ENCODE peak calls at places on chromosomes 16 and 17, in four cellular contexts. S is A549, P is tibial nerve, X is thyroid gland. M is an unnamed sample.
A peak's percentile ranks its signal among the peaks of the same experiment; 100 is the strongest.

GRCh38 chr16:71540-72341 is 690 bp downstream of the RHBDF1 start:
- DNase-seq in S (peak; percentile 81), X (peak; percentile 88), P (peak; percentile 86), M (peak; percentile 80)

GRCh38 chr16:726438-727290 is at the start of the genes CCDC78 and HAGHL:
- DNase-seq in X (peak; percentile 47), P (no peak), S (no peak), M (peak; percentile 63)

GRCh38 chr17:16928406-16929280 is 43.3 kb downstream of the TNFRSF13B start:
- DNase-seq in S (no peak), X (no peak), P (no peak), M (no peak)

GRCh38 chr17:61167050-61167449 is 232.6 kb upstream of the TBX2 start:
- DNase-seq in X (no peak), P (no peak), S (no peak), M (no peak)

GRCh38 chr17:28057731-28058246 is 15.3 kb downstream of the NLK start:
- DNase-seq in S (peak; percentile 62), P (no peak), X (no peak), M (no peak)

GRCh38 chr16:57585051-57585687 is 42.7 kb downstream of the ADGRG5 start:
- DNase-seq in X (no peak), P (no peak), S (no peak), M (no peak)

GRCh38 chr16:6375471-6376075 is 957.1 kb upstream of the RBFOX1 start:
- DNase-seq in X (no peak), P (no peak), S (no peak), M (no peak)

GRCh38 chr17:8285270-8286181 is 2.9 kb upstream of the RANGRF start:
- DNase-seq in X (peak; percentile 77), P (no peak), S (no peak), M (no peak)

GRCh38 chr17:7224110-7224509 is 4.4 kb downstream of the ACADVL start:
- DNase-seq in X (no peak), P (no peak), S (no peak), M (no peak)

GRCh38 chr16:85670840-85671239 is 17.9 kb downstream of the GINS2 start:
- DNase-seq in X (no peak), P (no peak), S (no peak), M (no peak)

GRCh38 chr16:11162571-11163268 is 93.3 kb downstream of the SOCS1 start:
- DNase-seq in S (no peak), X (no peak), P (no peak), M (no peak)

GRCh38 chr17:41420134-41420533 is 4.3 kb downstream of the KRT37 start:
- DNase-seq in P (no peak), S (no peak), X (no peak), M (no peak)

GRCh38 chr16:70696952-70697600 is 11.2 kb upstream of the MTSS2 start:
- DNase-seq in P (no peak), S (no peak), X (peak; percentile 63), M (no peak)

GRCh38 chr16:5175263-5175662 is 77.7 kb upstream of the EEF2KMT start:
- DNase-seq in P (no peak), S (no peak), X (no peak), M (no peak)

GRCh38 chr16:585351-585750 is 4.5 kb upstream of the RAB40C start:
- DNase-seq in P (no peak), X (peak; percentile 63), S (peak; percentile 55), M (no peak)

GRCh38 chr17:15909481-15909991 is 35.4 kb upstream of the ADORA2B start:
- DNase-seq in S (peak; percentile 82), X (no peak), P (no peak), M (peak; percentile 45)

GRCh38 chr16:68490358-68490757 is 42.0 kb upstream of the SMPD3 start:
- DNase-seq in P (no peak), X (no peak), S (no peak), M (no peak)
- H3K4me1 ChIP-seq in P (no peaks in the 10 kb centered on the region), X (peaks cover 23% of the 10 kb centered on the region), S (peaks cover 11% of the 10 kb centered on the region), M (peaks cover 4% of the 10 kb centered on the region)

GRCh38 chr16:13770436-13770835 is 149.5 kb upstream of the ERCC4 start:
- DNase-seq in P (no peak), S (no peak), X (no peak), M (no peak)

GRCh38 chr16:13772782-13773181 is 147.2 kb upstream of the ERCC4 start:
- DNase-seq in S (no peak), X (no peak), P (no peak), M (no peak)

GRCh38 chr16:13766334-13766733 is 153.6 kb upstream of the ERCC4 start:
- DNase-seq in P (no peak), S (no peak), X (no peak), M (no peak)

GRCh38 chr16:13767215-13767614 is 152.7 kb upstream of the ERCC4 start:
- DNase-seq in P (no peak), S (no peak), X (no peak), M (no peak)
- TF ChIP-seq CTCF in P (no peak), S (no peak), X (peak; percentile 20), M (peak; percentile 10)

DNA sequence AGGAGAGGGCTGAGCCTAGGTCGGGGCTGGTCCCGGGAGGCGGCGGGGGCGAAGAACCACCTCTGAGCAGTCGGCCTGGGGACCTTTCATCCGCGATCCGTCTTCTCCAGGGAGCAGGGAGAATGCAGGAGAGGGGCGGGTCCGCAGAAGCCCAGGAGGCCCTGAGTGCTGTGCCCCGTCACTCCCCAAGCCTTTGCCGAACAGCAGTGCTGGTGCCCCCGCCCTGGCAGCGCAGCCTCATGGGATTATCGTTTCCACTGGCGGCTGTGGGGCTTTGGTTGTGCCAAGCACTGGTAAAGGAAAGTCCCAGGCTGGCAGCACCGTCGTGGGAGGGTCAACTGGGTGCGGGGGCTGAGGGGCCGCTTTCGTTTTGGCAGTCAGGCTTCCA is 631 bp downstream of the TBL3 start:
- DNase-seq in X (no peak), P (no peak), S (no peak), M (no peak)
- H3K27ac ChIP-seq in X (no peak overlapping the region), P (peak overlapping the region; percentile 92), S (peak overlapping the region; percentile 99), M (peak overlapping the region; percentile 35)

GRCh38 chr16:67082100-67082499 is 27.6 kb upstream of the PHAF1 start:
- DNase-seq in S (no peak), P (no peak), X (no peak), M (no peak)
- H3K4me1 ChIP-seq in S (no peaks in the 10 kb centered on the region), P (no peaks in the 10 kb centered on the region), X (no peaks in the 10 kb centered on the region), M (no peaks in the 10 kb centered on the region)

GRCh38 chr16:23185661-23186060 is 3.1 kb downstream of the SCNN1G start:
- DNase-seq in X (no peak), P (no peak), S (no peak), M (no peak)

GRCh38 chr16:23183486-23183862 is 929 bp downstream of the SCNN1G start:
- DNase-seq in S (no peak), P (no peak), X (no peak), M (no peak)

GRCh38 chr16:23181506-23181905 is 1.0 kb upstream of the SCNN1G start:
- DNase-seq in P (no peak), S (no peak), X (no peak), M (no peak)

GRCh38 chr16:23182206-23182674 is 305 bp upstream of the SCNN1G start:
- DNase-seq in P (peak; percentile 35), S (peak; percentile 78), X (peak; percentile 89), M (peak; percentile 74)

GRCh38 chr16:23182675-23183485 is at the start of gene SCNN1G:
- DNase-seq in P (no peak), X (peak; percentile 88), S (no peak), M (no peak)
- TF ChIP-seq CTCF in P (no peak), X (no peak), S (peak; percentile 45), M (no peak)

DNA sequence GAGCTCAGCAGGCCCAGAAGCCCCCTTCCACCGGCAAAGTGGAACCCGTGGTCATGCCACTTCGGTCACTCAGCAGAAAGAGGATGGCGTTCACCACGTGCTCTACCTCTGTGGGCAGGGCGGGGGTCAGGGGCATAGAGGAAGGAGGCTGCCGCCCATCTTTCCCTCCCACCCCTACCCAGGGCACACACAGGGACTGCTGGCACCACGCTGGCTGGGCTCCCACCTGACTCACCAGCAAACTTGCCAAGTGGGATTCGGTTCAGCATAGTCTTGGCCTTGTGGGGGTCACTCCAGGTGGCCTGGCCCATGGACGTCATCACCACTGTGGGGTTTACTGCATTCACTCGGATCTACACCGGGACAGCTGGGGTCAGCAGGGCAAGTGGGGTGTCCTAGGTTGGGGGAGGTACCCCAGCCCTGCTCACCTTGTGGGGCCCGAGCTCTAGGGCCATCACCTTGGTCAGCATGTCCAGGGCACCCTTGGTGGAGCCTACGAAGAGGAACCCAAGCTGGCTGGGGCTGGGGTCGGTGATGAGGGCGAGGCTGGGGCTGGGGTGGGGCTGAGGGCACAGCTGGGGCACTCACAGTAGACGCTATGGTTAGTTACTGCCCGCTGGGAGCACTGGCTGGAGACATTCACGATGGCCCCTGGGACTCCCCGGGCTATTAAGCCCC is 1.4 kb downstream of the DCXR start:
- DNase-seq in P (no peak), X (no peak), S (no peak), M (no peak)
- H3K27ac ChIP-seq in P (peak overlapping the region; percentile 98), X (no peak overlapping the region), S (peak overlapping the region; percentile 89), M (no peak overlapping the region)

GRCh38 chr17:76048711-76049110 is 21.6 kb upstream of the EVPL start:
- DNase-seq in P (no peak), X (no peak), S (no peak), M (no peak)
- H3K4me1 ChIP-seq in P (no peaks in the 10 kb centered on the region), X (peaks cover 32% of the 10 kb centered on the region), S (peaks cover 3% of the 10 kb centered on the region), M (no peaks in the 10 kb centered on the region)